ENCODE peak calls at places on chromosomes 5 and 9, in six cellular contexts. Q is left kidney, M is Caki2, D is mammary epithelial cell, K is GDM1, Y is RCC 7860. N is an unnamed sample.

GRCh38 chr5:158875272-158875679 is 224.4 kb downstream of the EBF1 start:
- DNase-seq in K (no peak), Y (no peak), M (no peak), D (no peak), Q (no peak), N (no peak)

GRCh38 chr5:149145138-149145537 is 3.8 kb downstream of the ABLIM3 start:
- DNase-seq in M (no peak), Y (no peak), Q (no peak), D (no peak), K (no peak), N (no peak)

GRCh38 chr5:88883566-88884434 is 816 bp upstream of the MEF2C start:
- DNase-seq in K (peak), M (peak), D (peak), Q (peak), Y (peak), N (peak)

GRCh38 chr5:142186821-142187594 is 78.4 kb downstream of the NDFIP1 start:
- DNase-seq in Y (no peak), K (peak), Q (peak), D (no peak), M (no peak), N (no peak)

GRCh38 chr9:106077731-106078130 is 383.4 kb downstream of the TMEM38B start:
- DNase-seq in M (no peak), Q (no peak), K (no peak), D (no peak), Y (no peak), N (no peak)

GRCh38 chr9:38229123-38229829 is 160.2 kb upstream of the SHB start:
- DNase-seq in Q (peak), M (no peak), D (no peak), K (no peak), Y (no peak), N (no peak)

GRCh38 chr9:71681104-71681707 is 87.1 kb downstream of the CEMIP2 start:
- DNase-seq in Y (no peak), Q (no peak), D (no peak), M (no peak), K (no peak), N (peak)

GRCh38 chr9:38360880-38361836 is 31.3 kb upstream of the ALDH1B1 start:
- DNase-seq in K (no peak), M (no peak), D (no peak), Q (peak), Y (peak), N (no peak)

GRCh38 chr9:108609227-108609894 is 246.4 kb downstream of the ACTL7B start:
- DNase-seq in Q (no peak), D (peak), M (no peak), Y (no peak), K (no peak), N (no peak)

GRCh38 chr9:135335691-135336181 is 143.8 kb upstream of the PPP1R26 start:
- DNase-seq in K (no peak), Q (no peak), D (no peak), Y (no peak), M (no peak), N (no peak)

N was measured in kidney glomerular epithelial cell.